ENCODE peak calls at places on chromosome 1, in six cellular contexts. H is activated CD8-positive, alpha-beta memory T cell treated with anti-CD3 and anti-CD28 coated beads, Interleukin-2, amount 50 U/mL, for 4 hours; N is cardiac septum; B is SIG-M5; Y is NCI-H1105; K is progenitor cell of endocrine pancreas. R is an unnamed sample.

GRCh38 chr1:94924967-94925366 is 1.9 kb downstream of the CNN3 start:
- DNase-seq in H (no peak), N (no peak), B (no peak), Y (no peak), K (no peak), R (no peak)

GRCh38 chr1:213724640-213725536 is 262.9 kb upstream of the PROX1 start:
- DNase-seq in H (no peak), N (no peak), B (no peak), Y (no peak), K (no peak), R (no peak)

GRCh38 chr1:39907532-39908453 is 6.1 kb upstream of the MYCL start:
- DNase-seq in H (no peak), N (no peak), B (no peak), Y (no peak), K (no peak), R (no peak)

GRCh38 chr1:235888119-235888643 is 21.5 kb upstream of the LYST start:
- DNase-seq in H (peak), N (no peak), B (no peak), Y (no peak), K (no peak), R (no peak)

GRCh38 chr1:215845224-215845902 is 278.3 kb downstream of the KCTD3 start:
- DNase-seq in H (no peak), N (no peak), B (no peak), Y (no peak), K (no peak), R (no peak)

GRCh38 chr1:100616121-100616621 is 78.2 kb downstream of the GPR88 start:
- DNase-seq in H (no peak), N (no peak), B (no peak), Y (no peak), K (no peak), R (no peak)

GRCh38 chr1:89622895-89623294 is 10.0 kb upstream of the LRRC8C start:
- DNase-seq in H (no peak), N (no peak), B (no peak), Y (no peak), K (no peak), R (no peak)

GRCh38 chr1:20848162-20848561 is 61.1 kb upstream of the HP1BP3 start:
- DNase-seq in H (no peak), N (no peak), B (no peak), Y (no peak), K (no peak), R (no peak)

GRCh38 chr1:237197470-237198425 is 155.8 kb downstream of the RYR2 start:
- DNase-seq in H (no peak), N (no peak), B (no peak), Y (no peak), K (no peak), R (no peak)

GRCh38 chr1:9278585-9279153 is 14.0 kb upstream of the SPSB1 start:
- DNase-seq in H (no peak), N (no peak), B (no peak), Y (no peak), K (no peak), R (peak)

GRCh38 chr1:236762410-236762809 is 32.7 kb upstream of the MTR start:
- DNase-seq in H (no peak), N (no peak), B (no peak), Y (no peak), K (no peak), R (no peak)

GRCh38 chr1:91406773-91407389 is 2.2 kb upstream of the HFM1 start:
- DNase-seq in H (no peak), N (no peak), B (no peak), Y (no peak), K (no peak), R (no peak)

GRCh38 chr1:1788646-1789431 is 10.6 kb upstream of the NADK start:
- DNase-seq in H (no peak), N (no peak), B (no peak), Y (no peak), K (no peak), R (no peak)

GRCh38 chr1:87495147-87495546 is 166.5 kb downstream of the LMO4 start:
- DNase-seq in H (no peak), N (no peak), B (no peak), Y (no peak), K (no peak), R (no peak)

GRCh38 chr1:18932387-18932786 is 24.1 kb downstream of the IFFO2 start:
- DNase-seq in H (no peak), N (no peak), B (no peak), Y (no peak), K (no peak), R (no peak)

GRCh38 chr1:208071425-208072031 is 160.6 kb upstream of the CD34 start:
- DNase-seq in H (no peak), N (no peak), B (no peak), Y (no peak), K (no peak), R (no peak)